ENCODE peak calls at places on chromosomes 11 and 22, in five cellular contexts. V, B, T, E and Q are unnamed samples.

GRCh38 chr22:27474711-27475547 is 326.6 kb downstream of the MN1 start:
- DNase-seq in V (no peak), B (peak), T (peak), E (no peak), Q (peak)

GRCh38 chr11:91178366-91178765 is 955.5 kb upstream of the CHORDC1 start:
- DNase-seq in V (no peak), B (peak), T (no peak), E (no peak), Q (peak)

GRCh38 chr11:118786657-118787056 is 4.3 kb downstream of the DDX6 start:
- DNase-seq in V (no peak), B (no peak), T (no peak), E (no peak), Q (no peak)

GRCh38 chr22:23509571-23510302 is 70.4 kb downstream of the IGLL1 start:
- DNase-seq in V (no peak), B (no peak), T (no peak), E (no peak), Q (no peak)

GRCh38 chr22:45860201-45860600 is 116.8 kb downstream of the WNT7B start:
- DNase-seq in V (no peak), B (no peak), T (no peak), E (no peak), Q (no peak)

GRCh38 chr11:36265793-36266628 is 23.2 kb downstream of the COMMD9 start:
- DNase-seq in V (peak), B (peak), T (peak), E (peak), Q (peak)

GRCh38 chr22:39706406-39707150 is 136.0 kb downstream of the CACNA1I start:
- DNase-seq in V (no peak), B (no peak), T (no peak), E (no peak), Q (no peak)

GRCh38 chr11:5507177-5507576 is 2.6 kb downstream of the UBQLN3 start:
- DNase-seq in V (no peak), B (no peak), T (no peak), E (no peak), Q (no peak)

GRCh38 chr22:41367039-41367679 is 14.6 kb upstream of the TEF start:
- DNase-seq in V (no peak), B (peak), T (peak), E (no peak), Q (peak)

GRCh38 chr11:3056296-3057068 is 741 bp downstream of the CARS1 start:
- DNase-seq in V (peak), B (no peak), T (no peak), E (no peak), Q (no peak)

GRCh38 chr11:68810164-68810563 is 31.6 kb downstream of the CPT1A start:
- DNase-seq in V (no peak), B (no peak), T (no peak), E (no peak), Q (no peak)

GRCh38 chr22:20402960-20403778 is 9.2 kb downstream of the ZNF74 start:
- DNase-seq in V (no peak), B (no peak), T (no peak), E (no peak), Q (no peak)

GRCh38 chr11:61955416-61956135 is 5.4 kb downstream of the BEST1 start:
- DNase-seq in V (no peak), B (no peak), T (no peak), E (no peak), Q (no peak)

GRCh38 chr11:13035711-13036110 is 26.6 kb downstream of the RASSF10 start:
- DNase-seq in V (no peak), B (no peak), T (no peak), E (no peak), Q (no peak)

GRCh38 chr11:101738494-101738893 is 154.7 kb upstream of the TRPC6 start:
- DNase-seq in V (no peak), B (no peak), T (no peak), E (no peak), Q (no peak)

GRCh38 chr11:110582728-110583432 is 129.4 kb downstream of the ARHGAP20 start:
- DNase-seq in V (no peak), B (no peak), T (no peak), E (no peak), Q (no peak)

GRCh38 chr22:40509401-40510134 is 127.0 kb downstream of the MRTFA start:
- DNase-seq in V (no peak), B (peak), T (peak), E (no peak), Q (peak)

GRCh38 chr11:117099681-117100080 is 1.5 kb upstream of the SIK3 start:
- DNase-seq in V (no peak), B (no peak), T (no peak), E (no peak), Q (no peak)

GRCh38 chr22:24232124-24232523 is 12.8 kb downstream of the GGT5 start:
- DNase-seq in V (no peak), B (no peak), T (no peak), E (no peak), Q (no peak)

GRCh38 chr11:117096140-117096972 is 1.9 kb downstream of the SIK3 start:
- DNase-seq in V (peak), B (peak), T (no peak), E (no peak), Q (no peak)

GRCh38 chr11:36540998-36541397 is 26.8 kb upstream of the RAG1 start:
- DNase-seq in V (peak), B (peak), T (peak), E (no peak), Q (peak)

GRCh38 chr22:40679964-40680818 is 907 bp downstream of the MCHR1 start:
- DNase-seq in V (no peak), B (no peak), T (no peak), E (no peak), Q (peak)

GRCh38 chr11:57278721-57279095 is 41.7 kb upstream of the APLNR start:
- DNase-seq in V (no peak), B (no peak), T (no peak), E (no peak), Q (no peak)

GRCh38 chr11:38538866-38539651 is 1941.0 kb upstream of the RAG2 start:
- DNase-seq in V (no peak), B (no peak), T (no peak), E (no peak), Q (no peak)

GRCh38 chr11:95375881-95376280 is 144.9 kb upstream of the SESN3 start:
- DNase-seq in V (no peak), B (peak), T (no peak), E (no peak), Q (no peak)

GRCh38 chr11:66230978-66231377 is 37.5 kb upstream of the RAB1B start:
- DNase-seq in V (no peak), B (no peak), T (no peak), E (no peak), Q (no peak)